ENCODE peak calls at places on chromosomes 4 and X, in six cellular contexts. Z, V, T, S, D and M are unnamed samples.

GRCh38 chr4:183789657-183790056 is 115.5 kb upstream of the STOX2 start:
- DNase-seq in Z (no peak), V (no peak), T (no peak), S (no peak), D (no peak), M (no peak)

GRCh38 chrX:21972721-21973120 is 32.2 kb downstream of the SMS start:
- DNase-seq in Z (no peak), V (no peak), T (peak), S (peak), D (peak), M (peak)

GRCh38 chr4:101022151-101023024 is 324.9 kb downstream of the PPP3CA start:
- DNase-seq in Z (no peak), V (no peak), T (no peak), S (peak), D (no peak), M (no peak)

GRCh38 chr4:185249105-185249504 is 39.7 kb downstream of the SNX25 start:
- DNase-seq in Z (no peak), V (no peak), T (no peak), S (no peak), D (no peak), M (no peak)

GRCh38 chr4:138196153-138196552 is 46.0 kb downstream of the SLC7A11 start:
- DNase-seq in Z (no peak), V (no peak), T (no peak), S (no peak), D (no peak), M (no peak)

GRCh38 chr4:7867701-7868429 is 71.8 kb downstream of the AFAP1 start:
- DNase-seq in Z (no peak), V (no peak), T (no peak), S (peak), D (no peak), M (peak)

GRCh38 chrX:115911967-115912366 is 258.6 kb upstream of the AGTR2 start:
- DNase-seq in Z (no peak), V (no peak), T (no peak), S (no peak), D (no peak), M (no peak)

GRCh38 chr4:21638171-21638715 is 310.3 kb downstream of the KCNIP4 start:
- DNase-seq in Z (no peak), V (no peak), T (no peak), S (no peak), D (no peak), M (no peak)

GRCh38 chrX:134377537-134377936 is 82.4 kb upstream of the HPRT1 start:
- DNase-seq in Z (no peak), V (no peak), T (peak), S (peak), D (peak), M (peak)

GRCh38 chr4:1983846-1984405 is 24.8 kb downstream of the NELFA start:
- DNase-seq in Z (peak), V (no peak), T (no peak), S (no peak), D (no peak), M (no peak)

GRCh38 chr4:16448240-16448639 is 222.0 kb upstream of the TAPT1 start:
- DNase-seq in Z (no peak), V (no peak), T (no peak), S (no peak), D (no peak), M (no peak)

GRCh38 chr4:16449381-16449780 is 223.1 kb upstream of the TAPT1 start:
- DNase-seq in Z (no peak), V (no peak), T (no peak), S (no peak), D (no peak), M (no peak)

GRCh38 chr4:16450031-16450430 is 223.8 kb upstream of the TAPT1 start:
- DNase-seq in Z (no peak), V (no peak), T (no peak), S (no peak), D (no peak), M (no peak)

GRCh38 chr4:16450724-16451123 is 224.5 kb upstream of the TAPT1 start:
- DNase-seq in Z (no peak), V (no peak), T (no peak), S (no peak), D (no peak), M (no peak)
- TF ChIP-seq CTCF in Z (peak), V (no peak), T (peak), S (peak), D (no peak), M (no peak)

GRCh38 chr4:112170451-112170993 is 25.3 kb downstream of the FAM241A start:
- DNase-seq in Z (no peak), V (no peak), T (no peak), S (peak), D (no peak), M (peak)

GRCh38 chr4:112168719-112169500 is 23.7 kb downstream of the FAM241A start:
- DNase-seq in Z (no peak), V (no peak), T (no peak), S (no peak), D (no peak), M (no peak)

GRCh38 chr4:112173593-112174559 is 28.6 kb downstream of the FAM241A start:
- DNase-seq in Z (peak), V (peak), T (no peak), S (no peak), D (no peak), M (peak)

GRCh38 chr4:112175840-112176239 is 30.6 kb downstream of the FAM241A start:
- DNase-seq in Z (no peak), V (no peak), T (no peak), S (no peak), D (no peak), M (no peak)

GRCh38 chr4:112172180-112172579 is 26.9 kb downstream of the FAM241A start:
- DNase-seq in Z (no peak), V (no peak), T (no peak), S (no peak), D (no peak), M (no peak)
- H3K4me3 ChIP-seq in Z (no peak), V (no peak), T (no peak), S (no peak), D (no peak), M (no peak)

DNA sequence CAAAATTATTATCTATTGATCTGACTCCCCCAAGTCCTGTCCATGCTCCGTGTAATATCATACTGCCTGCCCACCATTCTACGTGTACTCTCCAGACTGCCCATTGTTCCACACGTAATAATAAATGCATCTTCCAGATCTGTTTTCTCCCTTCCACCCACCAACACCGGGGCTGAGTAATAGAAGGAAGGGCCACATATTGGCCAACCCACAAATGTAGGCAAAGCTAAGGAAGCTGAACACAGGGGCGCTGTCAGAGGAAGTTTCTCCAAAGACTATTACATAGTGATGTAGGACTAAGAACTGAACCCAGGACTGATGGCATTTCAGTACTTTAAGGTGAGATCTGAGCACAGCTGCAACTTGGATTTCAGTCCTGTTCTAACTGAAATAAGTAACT is 135.8 kb upstream of the GUCY1A1 start:
- DNase-seq in Z (no peak), V (no peak), T (no peak), S (no peak), D (no peak), M (peak)
- TF ChIP-seq CTCF in Z (no peak), V (no peak), T (no peak), S (no peak), D (no peak), M (no peak)

DNA sequence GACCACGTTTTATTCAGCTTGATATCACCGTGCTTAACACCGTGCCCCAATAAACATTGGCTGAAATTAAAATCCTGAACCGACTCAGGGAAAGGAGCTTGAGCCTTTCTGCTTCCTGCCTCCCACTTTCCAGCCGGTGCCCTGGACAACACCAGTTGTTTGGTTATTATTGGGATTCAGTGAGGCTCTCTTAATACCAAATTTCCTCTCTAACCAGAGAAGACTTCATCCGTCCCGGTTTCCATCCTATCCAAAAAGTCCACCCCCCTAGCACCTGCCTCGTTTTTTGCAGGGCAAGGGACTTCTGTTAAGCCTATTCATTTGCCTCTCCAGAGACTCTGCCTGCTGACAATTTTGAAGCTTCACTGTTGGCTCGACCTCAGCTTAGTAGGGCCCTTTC is 649 bp upstream of the PRSS12 start:
- DNase-seq in Z (no peak), V (no peak), T (no peak), S (no peak), D (no peak), M (no peak)
- H3K4me3 ChIP-seq in Z (no peak), V (peak), T (peak), S (peak), D (peak), M (peak)

GRCh38 chrX:151030845-151031244 is 47.7 kb downstream of the HMGB3 start:
- DNase-seq in Z (no peak), V (no peak), T (no peak), S (no peak), D (no peak), M (peak)

GRCh38 chrX:151031365-151031975 is 48.3 kb downstream of the HMGB3 start:
- DNase-seq in Z (no peak), V (no peak), T (no peak), S (no peak), D (no peak), M (peak)
- TF ChIP-seq CTCF in Z (no peak), V (no peak), T (no peak), S (no peak), D (no peak), M (no peak)

GRCh38 chr4:23875317-23875716 is 14.5 kb downstream of the PPARGC1A start:
- DNase-seq in Z (no peak), V (no peak), T (no peak), S (peak), D (no peak), M (no peak)
- H3K4me3 ChIP-seq in Z (no peak), V (no peak), T (no peak), S (no peak), D (no peak), M (no peak)